ENCODE peak calls at places on chromosome 22, in nine cellular contexts. One of them, this sample, is unnamed.

GRCh38 chr22:42960146-42960509 is 54.8 kb downstream of the PACSIN2 start:
- DNase-seq in tibial nerve: no peak
- DNase-seq in neural progenitor cell: no peak
- DNase-seq in pancreas: no peak
- DNase-seq in H9: no peak
- DNase-seq in keratinocyte: no peak
- DNase-seq in HCT116: no peak
- DNase-seq in suprapubic skin: peak
- DNase-seq in PC-9: no peak
- DNase-seq in this sample: no peak

GRCh38 chr22:31738566-31738965 is 11.4 kb downstream of the PRR14L start:
- DNase-seq in HCT116: no peak
- DNase-seq in pancreas: no peak
- DNase-seq in neural progenitor cell: no peak
- DNase-seq in PC-9: no peak
- DNase-seq in keratinocyte: no peak
- DNase-seq in suprapubic skin: no peak
- DNase-seq in tibial nerve: no peak
- DNase-seq in H9: no peak
- DNase-seq in this sample: peak

GRCh38 chr22:26555478-26555877 is 34.5 kb downstream of the TPST2 start:
- DNase-seq in HCT116: no peak
- DNase-seq in keratinocyte: no peak
- DNase-seq in PC-9: no peak
- DNase-seq in H9: no peak
- DNase-seq in neural progenitor cell: no peak
- DNase-seq in pancreas: no peak
- DNase-seq in tibial nerve: no peak
- DNase-seq in suprapubic skin: no peak
- DNase-seq in this sample: no peak

GRCh38 chr22:38260760-38261477 is 11.9 kb downstream of the TMEM184B start:
- DNase-seq in tibial nerve: no peak
- DNase-seq in pancreas: no peak
- DNase-seq in H9: no peak
- DNase-seq in neural progenitor cell: peak
- DNase-seq in keratinocyte: no peak
- DNase-seq in suprapubic skin: no peak
- DNase-seq in PC-9: no peak
- DNase-seq in HCT116: no peak
- DNase-seq in this sample: no peak

GRCh38 chr22:20130319-20130718 is 1.3 kb upstream of the ZDHHC8 start:
- DNase-seq in H9: no peak
- DNase-seq in neural progenitor cell: no peak
- DNase-seq in PC-9: no peak
- DNase-seq in suprapubic skin: no peak
- DNase-seq in tibial nerve: no peak
- DNase-seq in HCT116: no peak
- DNase-seq in pancreas: no peak
- DNase-seq in keratinocyte: no peak
- DNase-seq in this sample: no peak

GRCh38 chr22:21816787-21817496 is 50.5 kb downstream of the MAPK1 start:
- DNase-seq in keratinocyte: peak
- DNase-seq in neural progenitor cell: no peak
- DNase-seq in pancreas: peak
- DNase-seq in tibial nerve: no peak
- DNase-seq in H9: no peak
- DNase-seq in PC-9: no peak
- DNase-seq in suprapubic skin: no peak
- DNase-seq in HCT116: no peak
- DNase-seq in this sample: no peak

GRCh38 chr22:50146440-50147228 is 23.9 kb upstream of the PANX2 start:
- DNase-seq in pancreas: no peak
- DNase-seq in neural progenitor cell: peak
- DNase-seq in suprapubic skin: peak
- DNase-seq in HCT116: peak
- DNase-seq in keratinocyte: peak
- DNase-seq in PC-9: peak
- DNase-seq in H9: no peak
- DNase-seq in tibial nerve: peak
- DNase-seq in this sample: peak

GRCh38 chr22:44191036-44191454 is 10.3 kb downstream of the PARVG start:
- DNase-seq in keratinocyte: no peak
- DNase-seq in HCT116: no peak
- DNase-seq in H9: no peak
- DNase-seq in tibial nerve: no peak
- DNase-seq in PC-9: no peak
- DNase-seq in neural progenitor cell: no peak
- DNase-seq in suprapubic skin: no peak
- DNase-seq in pancreas: no peak
- DNase-seq in this sample: peak

GRCh38 chr22:20741634-20742581 is 32.0 kb upstream of the SERPIND1 start:
- DNase-seq in keratinocyte: no peak
- DNase-seq in HCT116: peak
- DNase-seq in neural progenitor cell: peak
- DNase-seq in H9: no peak
- DNase-seq in pancreas: no peak
- DNase-seq in PC-9: peak
- DNase-seq in tibial nerve: peak
- DNase-seq in suprapubic skin: no peak
- DNase-seq in this sample: peak

GRCh38 chr22:30947821-30948454 is 20.6 kb downstream of the MORC2 start:
- DNase-seq in PC-9: no peak
- DNase-seq in neural progenitor cell: peak
- DNase-seq in pancreas: no peak
- DNase-seq in suprapubic skin: no peak
- DNase-seq in HCT116: peak
- DNase-seq in keratinocyte: no peak
- DNase-seq in tibial nerve: no peak
- DNase-seq in H9: no peak
- DNase-seq in this sample: no peak

GRCh38 chr22:37686002-37686982 is at the start of gene NOL12:
- DNase-seq in neural progenitor cell: peak
- DNase-seq in keratinocyte: no peak
- DNase-seq in suprapubic skin: peak
- DNase-seq in HCT116: peak
- DNase-seq in H9: peak
- DNase-seq in tibial nerve: peak
- DNase-seq in PC-9: peak
- DNase-seq in pancreas: peak
- DNase-seq in this sample: peak

GRCh38 chr22:38924197-38924952 is 33.0 kb upstream of the APOBEC3A start:
- DNase-seq in suprapubic skin: no peak
- DNase-seq in PC-9: peak
- DNase-seq in H9: no peak
- DNase-seq in HCT116: peak
- DNase-seq in pancreas: peak
- DNase-seq in neural progenitor cell: no peak
- DNase-seq in keratinocyte: no peak
- DNase-seq in tibial nerve: peak
- DNase-seq in this sample: no peak

GRCh38 chr22:39997939-39998726 is 3.4 kb downstream of the FAM83F start:
- DNase-seq in neural progenitor cell: peak
- DNase-seq in H9: peak
- DNase-seq in PC-9: peak
- DNase-seq in HCT116: no peak
- DNase-seq in tibial nerve: no peak
- DNase-seq in suprapubic skin: no peak
- DNase-seq in keratinocyte: no peak
- DNase-seq in pancreas: peak
- DNase-seq in this sample: peak

GRCh38 chr22:22730655-22731373 is 86.4 kb downstream of the GGTLC2 start:
- DNase-seq in suprapubic skin: no peak
- DNase-seq in HCT116: no peak
- DNase-seq in pancreas: no peak
- DNase-seq in keratinocyte: no peak
- DNase-seq in PC-9: no peak
- DNase-seq in neural progenitor cell: no peak
- DNase-seq in H9: no peak
- DNase-seq in tibial nerve: no peak
- DNase-seq in this sample: no peak

GRCh38 chr22:44335903-44336803 is 23.4 kb upstream of the SHISAL1 start:
- DNase-seq in H9: peak
- DNase-seq in PC-9: peak
- DNase-seq in keratinocyte: no peak
- DNase-seq in HCT116: no peak
- DNase-seq in suprapubic skin: no peak
- DNase-seq in tibial nerve: no peak
- DNase-seq in neural progenitor cell: peak
- DNase-seq in pancreas: no peak
- DNase-seq in this sample: no peak

DNA sequence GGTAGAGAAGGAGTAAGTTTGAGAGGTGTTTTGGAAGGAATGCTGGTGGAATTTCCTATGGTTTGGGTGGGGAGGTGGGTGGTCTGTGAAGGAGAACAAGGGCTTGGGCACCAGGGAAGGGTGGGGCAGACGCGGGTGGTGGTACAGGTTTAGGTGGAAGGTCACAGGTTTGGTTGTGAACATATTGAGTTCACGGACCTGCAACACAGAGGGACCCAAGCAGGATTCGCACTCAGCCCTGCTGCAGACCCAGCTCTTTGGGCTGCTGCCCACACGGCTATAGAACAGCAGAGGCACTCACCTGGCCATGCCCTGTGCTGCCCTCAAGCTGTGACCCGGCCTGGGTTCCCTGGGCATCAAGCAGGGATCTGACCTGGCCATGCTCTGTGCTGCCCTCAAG is 33.5 kb upstream of the EMID1 start:
- DNase-seq in HCT116: no peak
- DNase-seq in PC-9: no peak
- DNase-seq in keratinocyte: no peak
- DNase-seq in suprapubic skin: no peak
- DNase-seq in H9: no peak
- DNase-seq in tibial nerve: no peak
- DNase-seq in pancreas: no peak
- DNase-seq in neural progenitor cell: no peak
- DNase-seq in this sample: no peak
- TF ChIP-seq CTCF in HCT116: no peak
- TF ChIP-seq CTCF in PC-9: no peak
- TF ChIP-seq CTCF in keratinocyte: no peak
- TF ChIP-seq CTCF in suprapubic skin: no peak
- TF ChIP-seq CTCF in H9: no peak
- TF ChIP-seq CTCF in tibial nerve: no peak
- TF ChIP-seq CTCF in pancreas: no peak
- TF ChIP-seq CTCF in neural progenitor cell: no peak
- TF ChIP-seq CTCF in this sample: no peak

DNA sequence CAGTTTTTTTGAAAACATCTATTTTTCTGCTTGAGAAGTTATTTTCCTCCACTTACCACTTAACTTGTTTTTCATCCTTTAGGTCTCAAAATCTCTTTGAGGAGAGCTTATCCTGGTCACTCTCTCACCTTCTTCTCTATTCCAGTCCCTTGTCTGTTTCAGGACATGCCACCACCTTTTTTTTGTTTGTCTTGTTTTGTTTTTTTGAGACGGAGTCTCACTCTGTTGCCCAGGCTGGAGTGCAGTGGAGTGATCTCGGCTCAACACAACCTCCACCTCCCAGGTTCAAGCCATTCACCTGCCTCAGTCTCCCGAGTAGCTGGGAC is 4.6 kb upstream of the BCL2L13 start:
- DNase-seq in neural progenitor cell: no peak
- DNase-seq in H9: no peak
- DNase-seq in keratinocyte: no peak
- DNase-seq in HCT116: no peak
- DNase-seq in suprapubic skin: no peak
- DNase-seq in PC-9: no peak
- DNase-seq in pancreas: no peak
- DNase-seq in tibial nerve: no peak
- DNase-seq in this sample: no peak
- H3K27ac ChIP-seq in neural progenitor cell: no peak
- H3K27ac ChIP-seq in H9: no peak
- H3K27ac ChIP-seq in keratinocyte: peak
- H3K27ac ChIP-seq in HCT116: peak
- H3K27ac ChIP-seq in suprapubic skin: peak
- H3K27ac ChIP-seq in PC-9: peak
- H3K27ac ChIP-seq in pancreas: no peak
- H3K27ac ChIP-seq in tibial nerve: no peak
- H3K27ac ChIP-seq in this sample: no peak

DNA sequence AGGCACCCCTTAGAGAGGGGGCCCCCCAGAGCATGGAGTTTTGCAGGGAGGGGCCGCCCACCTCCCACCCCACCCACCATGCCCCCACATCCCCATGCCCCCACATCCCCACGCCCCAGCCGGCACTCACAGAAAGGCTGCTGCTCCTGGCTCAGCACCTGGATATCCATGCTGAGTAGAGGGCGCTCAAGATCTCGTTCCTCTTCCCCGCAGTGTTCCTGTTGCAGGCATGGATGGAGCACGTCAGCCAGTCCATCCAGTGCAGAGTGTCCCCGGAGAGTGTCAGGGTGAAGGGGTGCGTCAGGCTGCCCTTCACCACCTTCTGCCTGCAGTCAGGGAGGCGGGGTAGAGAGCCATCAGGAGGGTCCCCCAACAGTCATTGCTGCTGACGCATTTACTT is 156.2 kb downstream of the CRYBB2 start:
- DNase-seq in PC-9: no peak
- DNase-seq in tibial nerve: no peak
- DNase-seq in keratinocyte: no peak
- DNase-seq in suprapubic skin: no peak
- DNase-seq in neural progenitor cell: peak
- DNase-seq in pancreas: no peak
- DNase-seq in H9: peak
- DNase-seq in HCT116: no peak
- DNase-seq in this sample: no peak
- TF ChIP-seq CTCF in PC-9: no peak
- TF ChIP-seq CTCF in tibial nerve: no peak
- TF ChIP-seq CTCF in keratinocyte: no peak
- TF ChIP-seq CTCF in suprapubic skin: no peak
- TF ChIP-seq CTCF in neural progenitor cell: peak
- TF ChIP-seq CTCF in pancreas: no peak
- TF ChIP-seq CTCF in H9: peak
- TF ChIP-seq CTCF in HCT116: no peak
- TF ChIP-seq CTCF in this sample: no peak

DNA sequence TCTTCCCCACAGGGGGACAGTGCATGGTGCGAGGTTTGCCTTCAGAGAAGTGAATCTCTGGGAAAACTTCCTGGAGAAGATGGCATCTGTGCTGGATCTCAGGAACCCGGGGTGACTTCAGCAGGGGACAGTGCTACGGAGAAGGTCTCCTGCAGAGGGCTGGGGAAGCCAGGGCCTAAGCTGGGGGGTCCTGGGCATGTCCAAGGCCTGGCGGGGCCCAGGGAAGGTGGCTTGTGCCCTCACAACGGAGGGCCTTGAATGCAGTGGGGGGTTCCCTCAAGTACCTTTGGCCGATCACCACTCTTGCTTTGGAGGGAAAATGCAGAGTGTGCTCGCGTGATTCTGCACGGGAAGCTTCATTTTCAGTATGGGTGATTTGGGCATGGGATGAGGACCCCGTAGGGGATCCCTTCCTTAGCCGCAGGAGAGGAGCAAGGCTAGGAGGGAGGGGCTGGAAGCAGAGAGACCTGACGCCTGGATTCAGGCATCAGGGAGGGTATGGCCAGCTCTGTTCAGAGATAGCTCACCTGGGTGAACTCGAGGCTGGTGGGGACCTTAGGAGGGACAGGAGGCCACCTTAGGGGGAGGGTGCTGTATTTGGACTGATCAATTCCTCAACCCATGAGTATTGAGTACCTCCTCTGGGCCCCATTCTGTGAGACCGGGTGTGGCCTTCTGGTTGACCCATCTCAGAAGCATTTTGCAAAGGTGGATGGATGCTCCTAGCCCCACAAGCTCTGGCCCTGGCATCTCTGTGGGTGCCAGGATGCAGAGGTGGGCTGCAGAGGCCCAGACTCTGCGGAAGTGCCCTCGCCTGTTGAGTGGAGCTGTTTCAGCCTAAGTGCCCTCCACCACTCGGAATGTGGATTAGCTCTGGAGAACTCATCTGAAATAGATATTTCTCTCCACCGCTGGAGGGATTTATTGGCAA is 529.4 kb downstream of the TBC1D22A start:
- DNase-seq in pancreas: no peak
- DNase-seq in H9: peak
- DNase-seq in neural progenitor cell: no peak
- DNase-seq in tibial nerve: no peak
- DNase-seq in PC-9: no peak
- DNase-seq in suprapubic skin: peak
- DNase-seq in keratinocyte: no peak
- DNase-seq in HCT116: no peak
- DNase-seq in this sample: no peak
- H3K27ac ChIP-seq in pancreas: no peak
- H3K27ac ChIP-seq in H9: no peak
- H3K27ac ChIP-seq in neural progenitor cell: no peak
- H3K27ac ChIP-seq in tibial nerve: no peak
- H3K27ac ChIP-seq in PC-9: no peak
- H3K27ac ChIP-seq in suprapubic skin: no peak
- H3K27ac ChIP-seq in keratinocyte: no peak
- H3K27ac ChIP-seq in HCT116: no peak
- H3K27ac ChIP-seq in this sample: no peak